ENCODE peak calls at places on chromosomes 1 and 21, in six cellular contexts. K is WTC11, L is GM20000, D is tibial nerve, H is transverse colon, R is fibroblast of the aortic adventitia. N is an unnamed sample.

GRCh38 chr1:205917466-205918248 is 25.6 kb downstream of the SLC26A9 start:
- DNase-seq in K (no peak), L (no peak), D (no peak), H (no peak), R (peak; percentile 46), N (no peak)

GRCh38 chr1:80258659-80259058 is 1252.1 kb upstream of the ADGRL4 start:
- DNase-seq in K (no peak), L (no peak), D (no peak), H (no peak), R (no peak), N (no peak)

GRCh38 chr1:25468037-25468436 is 37.3 kb downstream of the MACO1 start:
- DNase-seq in K (no peak), L (no peak), D (no peak), H (no peak), R (peak; percentile 90), N (no peak)

GRCh38 chr1:3983181-3983580 is 83.1 kb upstream of the C1orf174 start:
- DNase-seq in K (no peak), L (no peak), D (no peak), H (no peak), R (no peak), N (no peak)

GRCh38 chr1:10764296-10764798 is 32.1 kb downstream of the CASZ1 start:
- DNase-seq in K (no peak), L (no peak), D (no peak), H (no peak), R (no peak), N (no peak)

GRCh38 chr1:119713039-119713537 is 1.4 kb downstream of the PHGDH start:
- DNase-seq in K (no peak), L (no peak), D (peak; percentile 13), H (no peak), R (no peak), N (peak; percentile 42)

GRCh38 chr1:110559157-110559556 is 40.2 kb upstream of the KCNA10 start:
- DNase-seq in K (no peak), L (no peak), D (no peak), H (no peak), R (no peak), N (no peak)

GRCh38 chr1:11516961-11517635 is 38.1 kb downstream of the DISP3 start:
- DNase-seq in K (peak; percentile 6), L (no peak), D (no peak), H (no peak), R (no peak), N (no peak)

GRCh38 chr21:45948576-45949141 is 32.9 kb upstream of the COL6A1 start:
- DNase-seq in K (no peak), L (no peak), D (no peak), H (no peak), R (no peak), N (no peak)

GRCh38 chr21:37451446-37451845 is 84.9 kb downstream of the DYRK1A start:
- DNase-seq in K (no peak), L (no peak), D (no peak), H (no peak), R (no peak), N (no peak)

GRCh38 chr1:192277635-192278034 is 39.2 kb upstream of the RGS21 start:
- DNase-seq in K (no peak), L (no peak), D (no peak), H (no peak), R (no peak), N (no peak)
- TF ChIP-seq CTCF in K (no peak), L (no peak), D (no peak), H (no peak), R (no peak), N (no peak)

GRCh38 chr1:27599605-27600499 is 4.1 kb downstream of the AHDC1 start:
- DNase-seq in K (peak; percentile 61), L (no peak), D (no peak), H (no peak), R (no peak), N (peak; percentile 20)
- TF ChIP-seq CTCF in K (no peak), L (no peak), D (no peak), H (no peak), R (no peak), N (no peak)

DNA sequence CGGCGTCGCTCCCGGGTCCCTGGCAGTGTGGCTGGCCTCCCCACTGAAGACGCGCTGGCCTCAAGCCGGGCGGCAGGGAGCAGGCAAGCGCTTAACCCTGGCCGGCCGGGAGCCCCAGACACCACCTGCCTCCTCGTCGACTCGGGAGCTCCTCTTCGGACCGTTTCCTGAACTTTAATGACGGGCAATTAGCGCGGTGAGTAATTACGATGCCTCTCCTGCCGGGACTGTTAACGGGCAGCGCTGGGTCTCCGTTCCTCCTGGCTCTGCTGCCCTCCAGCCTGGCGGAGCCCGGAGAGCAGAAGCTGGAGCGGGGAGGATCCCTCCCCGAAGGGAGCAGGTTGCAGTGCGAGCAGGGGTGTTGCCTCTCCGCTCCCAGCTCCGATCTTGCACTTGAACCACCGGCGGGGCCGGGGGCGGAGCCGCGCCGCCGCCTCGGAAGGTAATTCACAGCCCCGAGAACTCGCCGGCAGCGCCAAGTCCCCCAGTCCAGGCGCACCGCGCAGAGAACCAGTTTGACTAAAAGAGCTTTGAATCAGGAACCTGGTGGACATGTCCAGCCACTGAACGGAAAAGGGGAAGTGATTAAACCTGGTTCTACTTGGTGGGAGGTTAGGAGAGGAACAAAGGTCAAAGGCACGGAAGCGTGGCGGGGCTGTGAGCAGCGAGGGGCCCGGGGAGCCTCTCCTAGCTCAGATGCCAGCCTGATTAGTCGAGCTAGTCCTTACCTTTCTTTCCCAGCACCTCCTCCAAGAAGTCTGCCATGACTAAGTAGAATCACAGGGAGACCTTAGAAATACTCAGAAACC is 18.3 kb upstream of the PLEKHA6 start:
- DNase-seq in K (peak; percentile 72), L (peak; percentile 68), D (no peak), H (peak; percentile 80), R (no peak), N (peak; percentile 65)
- TF ChIP-seq CTCF in K (no peak), L (no peak), D (no peak), H (no peak), R (no peak), N (no peak)

GRCh38 chr21:35648512-35648911 is 411.8 kb downstream of the SETD4 start:
- DNase-seq in K (no peak), L (no peak), D (no peak), H (no peak), R (no peak), N (no peak)
- TF ChIP-seq CTCF in K (no peak), L (no peak), D (no peak), H (no peak), R (no peak), N (no peak)

GRCh38 chr21:21101911-21102310 is 103.7 kb downstream of the NCAM2 start:
- DNase-seq in K (peak; percentile 25), L (no peak), D (no peak), H (no peak), R (peak; percentile 74), N (peak; percentile 26)
- TF ChIP-seq CTCF in K (no peak), L (no peak), D (no peak), H (no peak), R (peak; percentile 34), N (peak; percentile 40)

GRCh38 chr1:39799770-39800470 is 11.3 kb upstream of the BMP8B start:
- DNase-seq in K (peak; percentile 88), L (peak; percentile 81), D (peak; percentile 73), H (peak; percentile 84), R (peak; percentile 43), N (peak; percentile 85)

GRCh38 chr1:39800471-39800835 is 11.8 kb upstream of the BMP8B start:
- DNase-seq in K (no peak), L (no peak), D (no peak), H (no peak), R (no peak), N (no peak)

GRCh38 chr1:39808784-39809517 is 20.3 kb upstream of the BMP8B start:
- DNase-seq in K (no peak), L (no peak), D (no peak), H (no peak), R (no peak), N (no peak)

GRCh38 chr1:39802496-39803260 is 14.0 kb upstream of the BMP8B start:
- DNase-seq in K (no peak), L (no peak), D (no peak), H (no peak), R (no peak), N (no peak)

DNA sequence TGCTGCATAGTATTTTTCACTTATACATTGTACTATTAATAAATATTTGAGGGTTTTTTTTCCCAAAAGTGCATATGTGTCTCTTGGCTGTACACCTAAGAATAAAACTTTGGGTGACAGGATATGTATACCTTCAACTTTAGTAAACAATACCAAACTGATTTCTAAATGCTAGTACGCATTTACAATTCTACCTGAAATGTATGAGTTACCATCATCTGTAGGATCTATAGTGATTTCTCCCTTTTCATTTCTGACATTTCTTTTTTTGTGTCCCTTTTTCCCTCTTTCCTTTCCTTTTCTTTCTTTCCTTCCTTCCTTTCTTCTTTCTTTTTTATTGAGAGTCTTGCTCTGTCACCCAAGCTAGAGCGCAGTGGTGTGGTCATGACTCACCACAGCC is 16.7 kb upstream of the BMP8B start:
- DNase-seq in K (no peak), L (no peak), D (no peak), H (no peak), R (no peak), N (no peak)
- TF ChIP-seq CTCF in K (no peak), L (no peak), D (no peak), H (no peak), R (no peak), N (no peak)

DNA sequence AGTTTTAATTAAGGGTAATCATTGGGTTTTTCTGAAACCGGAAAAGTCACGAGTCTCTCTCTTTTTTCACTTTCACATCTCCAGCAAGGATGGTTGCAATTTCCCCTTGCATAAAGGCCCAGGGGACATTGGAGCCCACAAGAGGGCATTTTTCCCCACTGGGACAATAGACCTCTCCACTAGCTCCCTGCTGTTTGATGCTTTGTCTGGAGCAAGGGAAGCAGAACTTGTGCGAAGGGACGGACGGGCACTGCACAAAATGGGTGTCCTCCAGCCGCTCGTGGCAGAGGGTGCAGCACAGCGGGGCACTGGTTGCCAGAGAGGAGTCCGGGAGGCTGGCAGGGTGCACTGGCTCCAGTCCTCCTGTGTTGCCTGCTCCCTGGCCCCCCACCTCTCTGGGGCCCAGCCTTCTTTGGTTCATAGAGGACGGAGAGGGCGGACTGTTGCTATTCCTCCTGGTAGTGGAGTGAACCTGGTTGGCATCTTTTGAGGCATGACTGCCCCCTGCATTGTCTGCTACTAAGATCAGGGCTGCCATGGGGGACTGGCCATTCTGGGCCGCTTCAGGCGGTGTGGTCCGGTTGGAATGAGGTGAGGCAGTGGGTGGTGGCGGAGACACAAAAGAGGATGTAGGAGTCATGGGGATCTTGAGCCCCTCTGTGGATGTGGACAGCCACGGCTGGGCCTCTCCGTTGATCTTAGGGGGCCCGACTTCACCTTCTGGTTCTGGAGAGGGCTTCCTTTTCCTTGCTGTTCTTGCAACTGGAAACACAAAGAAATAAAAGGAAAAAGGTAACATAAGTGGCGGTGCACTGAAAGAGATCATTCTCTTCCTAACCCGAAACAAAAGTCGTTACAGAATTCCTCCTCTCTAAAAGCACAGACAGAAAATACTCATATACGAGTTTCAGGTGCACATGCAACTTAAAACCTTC is 2.6 kb downstream of the IRF2BP2 start:
- DNase-seq in K (peak; percentile 17), L (no peak), D (no peak), H (peak; percentile 44), R (peak; percentile 64), N (peak; percentile 20)
- TF ChIP-seq CTCF in K (no peak), L (no peak), D (peak; percentile 15), H (peak; percentile 7), R (peak; percentile 25), N (no peak)